ENCODE peak calls at places on chromosome 1, in six cellular contexts. E is A549, D is K562, G is HepG2, R is GM12878, S is endothelial cell of umbilical vein. P is an unnamed sample.

GRCh38 chr1:231442735-231443134 is 20.6 kb upstream of the EGLN1 start:
- DNase-seq in E (no peak), D (no peak), G (no peak), R (no peak), S (no peak), P (no peak)

GRCh38 chr1:158998781-158999161 is 10.9 kb upstream of the IFI16 start:
- DNase-seq in E (peak; percentile 31), D (peak; percentile 56), G (peak; percentile 40), R (peak; percentile 50), S (peak; percentile 87), P (peak; percentile 76)

GRCh38 chr1:208177656-208178055 is 66.5 kb downstream of the PLXNA2 start:
- DNase-seq in E (no peak), D (no peak), G (no peak), R (no peak), S (no peak), P (no peak)

GRCh38 chr1:56820755-56821461 is 1.7 kb upstream of the FYB2 start:
- DNase-seq in E (peak; percentile 69), D (peak; percentile 85), G (peak; percentile 73), R (no peak), S (peak; percentile 62), P (peak; percentile 63)

GRCh38 chr1:30008998-30009657 is 714.3 kb downstream of the MATN1 start:
- DNase-seq in E (no peak), D (no peak), G (peak; percentile 43), R (no peak), S (no peak), P (no peak)

GRCh38 chr1:31714442-31715096 is 10.8 kb upstream of the COL16A1 start:
- DNase-seq in E (peak; percentile 55), D (peak; percentile 67), G (peak; percentile 39), R (no peak), S (peak; percentile 70), P (peak; percentile 48)

GRCh38 chr1:26833432-26834405 is 7.2 kb downstream of the ZDHHC18 start:
- DNase-seq in E (no peak), D (no peak), G (no peak), R (peak; percentile 88), S (no peak), P (peak; percentile 76)

GRCh38 chr1:156860113-156860638 is 489 bp upstream of the NTRK1 start:
- DNase-seq in E (peak; percentile 70), D (peak; percentile 80), G (no peak), R (no peak), S (peak; percentile 40), P (peak; percentile 60)

GRCh38 chr1:230247921-230248778 is 178.0 kb downstream of the PGBD5 start:
- DNase-seq in E (no peak), D (no peak), G (no peak), R (no peak), S (no peak), P (no peak)

GRCh38 chr1:207805841-207806421 is 54.1 kb downstream of the CD46 start:
- DNase-seq in E (peak; percentile 55), D (peak; percentile 90), G (no peak), R (no peak), S (peak; percentile 87), P (no peak)

GRCh38 chr1:68376441-68376840 is 73.3 kb downstream of the RPE65 start:
- DNase-seq in E (no peak), D (no peak), G (no peak), R (no peak), S (no peak), P (no peak)

GRCh38 chr1:213820362-213821149 is 167.2 kb upstream of the PROX1 start:
- DNase-seq in E (no peak), D (no peak), G (peak; percentile 52), R (no peak), S (no peak), P (no peak)

GRCh38 chr1:230752407-230752806 is 5.2 kb downstream of the CAPN9 start:
- DNase-seq in E (no peak), D (no peak), G (no peak), R (no peak), S (no peak), P (no peak)

GRCh38 chr1:106619827-106620134 is 436.7 kb upstream of the PRMT6 start:
- DNase-seq in E (no peak), D (no peak), G (no peak), R (no peak), S (no peak), P (no peak)

GRCh38 chr1:81920245-81920740 is 119.6 kb downstream of the ADGRL2 start:
- DNase-seq in E (no peak), D (no peak), G (no peak), R (no peak), S (no peak), P (no peak)

GRCh38 chr1:233016798-233017197 is 66.4 kb downstream of the NTPCR start:
- DNase-seq in E (no peak), D (no peak), G (no peak), R (no peak), S (no peak), P (no peak)

GRCh38 chr1:87888456-87888855 is 559.8 kb downstream of the LMO4 start:
- DNase-seq in E (peak; percentile 2), D (no peak), G (no peak), R (no peak), S (no peak), P (no peak)

GRCh38 chr1:160739098-160739511 is at the start of gene SLAMF7:
- DNase-seq in E (no peak), D (no peak), G (no peak), R (peak; percentile 81), S (no peak), P (peak; percentile 72)

GRCh38 chr1:52927219-52928082 is at the start of gene SCP2:
- DNase-seq in E (peak; percentile 67), D (peak; percentile 88), G (peak; percentile 51), R (no peak), S (peak; percentile 68), P (peak; percentile 80)

GRCh38 chr1:205066221-205066818 is 17.9 kb downstream of the TMEM81 start:
- DNase-seq in E (no peak), D (peak; percentile 51), G (no peak), R (no peak), S (no peak), P (peak; percentile 29)
- TF ChIP-seq MYC in E (no peak), D (no peak), G (no peak), R (no peak), S (no peak), P (no peak)

DNA sequence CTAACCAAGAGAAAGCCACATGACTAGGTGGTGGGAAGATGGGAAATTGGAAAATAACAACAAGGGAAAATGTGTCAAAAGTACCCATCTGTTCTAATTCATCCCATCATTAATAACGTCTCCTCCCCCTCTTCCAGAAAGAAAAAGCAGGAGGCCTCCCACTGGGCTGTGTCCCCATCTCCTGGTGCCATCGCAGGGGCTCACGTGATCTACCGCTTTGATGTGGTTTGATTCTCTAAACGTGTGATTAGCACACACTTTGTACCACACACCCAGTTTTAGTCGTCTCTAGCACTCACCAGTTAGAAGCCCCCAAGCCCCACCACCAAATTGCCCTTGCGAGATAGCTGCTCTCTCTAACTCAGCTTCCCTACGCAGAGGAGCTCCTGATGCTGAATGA is 353.6 kb downstream of the RRAGC start:
- DNase-seq in E (no peak), D (no peak), G (no peak), R (no peak), S (no peak), P (no peak)
- TF ChIP-seq MYC in E (no peak), D (no peak), G (no peak), R (no peak), S (no peak), P (no peak)

GRCh38 chr1:225735252-225736149 is 42.1 kb upstream of the SRP9 start:
- DNase-seq in E (peak; percentile 82), D (no peak), G (peak; percentile 72), R (no peak), S (peak; percentile 68), P (peak; percentile 25)

GRCh38 chr1:225737866-225738265 is 39.8 kb upstream of the SRP9 start:
- DNase-seq in E (no peak), D (no peak), G (no peak), R (no peak), S (no peak), P (no peak)

GRCh38 chr1:225737179-225737578 is 40.4 kb upstream of the SRP9 start:
- DNase-seq in E (peak; percentile 28), D (no peak), G (no peak), R (no peak), S (peak; percentile 16), P (no peak)

GRCh38 chr1:225738763-225739162 is 38.9 kb upstream of the SRP9 start:
- DNase-seq in E (no peak), D (no peak), G (no peak), R (no peak), S (no peak), P (no peak)

GRCh38 chr1:225736651-225737097 is 41.0 kb upstream of the SRP9 start:
- DNase-seq in E (no peak), D (no peak), G (no peak), R (no peak), S (no peak), P (no peak)
- TF ChIP-seq MYC in E (no peak), D (no peak), G (no peak), R (no peak), S (no peak), P (no peak)

GRCh38 chr1:17637055-17637454 is 97.6 kb downstream of the ARHGEF10L start:
- DNase-seq in E (no peak), D (no peak), G (no peak), R (no peak), S (no peak), P (no peak)

GRCh38 chr1:17633654-17634053 is 94.2 kb downstream of the ARHGEF10L start:
- DNase-seq in E (peak; percentile 29), D (peak; percentile 21), G (no peak), R (no peak), S (no peak), P (no peak)

GRCh38 chr1:17635276-17635675 is 95.8 kb downstream of the ARHGEF10L start:
- DNase-seq in E (no peak), D (no peak), G (no peak), R (no peak), S (no peak), P (no peak)

GRCh38 chr1:17636612-17637011 is 97.1 kb downstream of the ARHGEF10L start:
- DNase-seq in E (no peak), D (no peak), G (no peak), R (no peak), S (no peak), P (peak; percentile 33)

GRCh38 chr1:17635811-17636210 is 96.3 kb downstream of the ARHGEF10L start:
- DNase-seq in E (no peak), D (no peak), G (no peak), R (no peak), S (no peak), P (peak; percentile 79)
- TF ChIP-seq MYC in E (no peak), D (no peak), G (no peak), R (no peak), S (no peak), P (no peak)